ENCODE peak calls at places on chromosomes 16 and 17, in seven cellular contexts. J is foreskin fibroblast, U is astrocyte of the spinal cord, O is ovary, A is Calu3, F is pancreas, Y is AG04449. Q is an unnamed sample.

GRCh38 chr16:82192665-82193064 is 22.6 kb upstream of the MPHOSPH6 start:
- DNase-seq in O (no peak), U (peak; percentile 42), F (no peak), A (no peak), Y (no peak), J (peak; percentile 94), Q (no peak)

GRCh38 chr16:81445143-81445922 is 725 bp downstream of the CMIP start:
- DNase-seq in F (peak; percentile 58), J (peak; percentile 68), A (peak; percentile 63), O (peak; percentile 69), U (peak; percentile 35), Y (no peak), Q (no peak)

GRCh38 chr17:55423535-55423934 is 1.9 kb upstream of the MMD start:
- DNase-seq in J (no peak), Y (no peak), F (no peak), U (no peak), O (no peak), A (no peak), Q (no peak)

GRCh38 chr16:4693956-4694663 is 748 bp downstream of the NUDT16L1 start:
- DNase-seq in F (peak; percentile 62), O (peak; percentile 66), A (peak; percentile 42), Y (no peak), J (peak; percentile 77), U (peak; percentile 33), Q (peak; percentile 72)

GRCh38 chr17:50604470-50604869 is 30.2 kb upstream of the ABCC3 start:
- DNase-seq in Y (no peak), J (peak; percentile 50), U (peak; percentile 52), F (no peak), A (no peak), O (peak; percentile 96), Q (no peak)

GRCh38 chr17:60137731-60138130 is 12.0 kb upstream of the CA4 start:
- DNase-seq in U (no peak), O (no peak), J (no peak), Y (no peak), F (no peak), A (no peak), Q (no peak)

GRCh38 chr16:25366078-25366477 is 108.4 kb upstream of the ZKSCAN2 start:
- DNase-seq in F (no peak), Y (no peak), J (no peak), O (no peak), U (no peak), A (no peak), Q (no peak)

GRCh38 chr17:55710410-55710809 is 12.3 kb downstream of the TMEM100 start:
- DNase-seq in O (no peak), J (peak; percentile 58), Y (no peak), F (no peak), A (no peak), U (no peak), Q (no peak)

GRCh38 chr16:526181-527014 is 1.1 kb upstream of the CAPN15 start:
- DNase-seq in Y (no peak), A (no peak), U (peak; percentile 35), F (no peak), O (peak; percentile 62), J (peak; percentile 57), Q (no peak)

GRCh38 chr16:54175169-54175551 is 111.4 kb downstream of the IRX3 start:
- DNase-seq in U (no peak), F (no peak), A (no peak), O (no peak), Y (no peak), J (no peak), Q (no peak)

GRCh38 chr17:78915872-78916632 is 9.1 kb downstream of the TIMP2 start:
- DNase-seq in F (no peak), A (peak; percentile 50), U (no peak), Y (no peak), J (peak; percentile 76), O (peak; percentile 37), Q (no peak)

GRCh38 chr17:4901648-4902344 is 1.1 kb downstream of the CHRNE start:
- DNase-seq in O (peak; percentile 63), A (no peak), J (peak; percentile 11), U (no peak), Y (no peak), F (peak; percentile 29), Q (no peak)

GRCh38 chr16:83603981-83604570 is 203.7 kb upstream of the HSBP1 start:
- DNase-seq in A (no peak), J (no peak), O (no peak), Y (no peak), F (no peak), U (no peak), Q (peak; percentile 31)

GRCh38 chr17:72030067-72030899 is 90.5 kb upstream of the SOX9 start:
- DNase-seq in Y (no peak), A (peak; percentile 46), J (peak; percentile 71), O (no peak), F (peak; percentile 27), U (peak; percentile 67), Q (peak; percentile 68)

GRCh38 chr16:71709231-71709781 is 15.2 kb downstream of the PHLPP2 start:
- DNase-seq in Y (peak; percentile 24), F (no peak), O (no peak), U (peak; percentile 15), J (peak; percentile 71), A (no peak), Q (no peak)

GRCh38 chr16:54931041-54931756 is 534 bp downstream of the IRX5 start:
- DNase-seq in U (peak; percentile 50), F (no peak), O (peak; percentile 55), J (peak; percentile 73), A (peak; percentile 50), Y (no peak), Q (peak; percentile 78)

GRCh38 chr17:48427598-48427997 is 2.4 kb downstream of the SKAP1 start:
- DNase-seq in J (no peak), Y (no peak), U (no peak), O (no peak), F (no peak), A (no peak), Q (no peak)

DNA sequence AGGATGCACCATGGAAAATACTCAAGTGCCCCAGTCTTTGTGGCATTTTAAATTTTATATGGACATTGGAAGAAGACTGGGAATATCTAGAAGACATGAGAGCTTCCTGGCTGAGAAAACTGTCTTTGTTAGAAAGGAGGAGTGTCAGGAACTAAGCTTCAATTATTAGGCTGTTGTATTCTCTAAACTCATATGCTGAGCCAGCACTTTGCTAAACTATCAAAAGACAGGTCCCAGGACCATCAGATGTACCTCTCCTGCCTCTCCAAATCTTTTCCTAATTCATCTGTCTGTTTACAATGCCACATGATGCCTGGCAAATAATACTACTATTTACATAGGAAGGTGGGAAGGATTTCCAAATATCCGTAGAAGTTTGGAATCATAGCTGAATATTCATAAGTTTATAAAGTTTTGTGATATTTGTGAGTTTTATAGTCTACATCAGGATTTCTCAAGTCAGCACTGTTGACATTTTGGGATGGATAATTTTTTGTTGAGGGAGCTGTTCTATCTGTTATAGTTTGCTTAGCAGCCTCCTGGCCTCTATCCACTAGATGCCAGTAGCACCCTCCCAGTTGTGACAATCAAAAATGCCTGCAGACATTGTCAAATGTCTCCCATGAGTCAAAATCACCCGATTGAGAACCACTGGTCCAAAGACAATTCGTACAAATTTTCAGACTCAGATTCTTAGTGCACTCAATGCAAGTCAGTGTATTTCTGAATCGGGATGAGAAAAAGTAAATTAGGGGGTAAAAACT is 61.2 kb upstream of the NETO2 start:
- DNase-seq in F (no peak), J (no peak), O (no peak), U (no peak), A (no peak), Y (no peak), Q (no peak)
- TF ChIP-seq CTCF in F (no peak), J (no peak), O (no peak), U (peak; percentile 20), A (no peak), Y (no peak), Q (peak; percentile 30)

DNA sequence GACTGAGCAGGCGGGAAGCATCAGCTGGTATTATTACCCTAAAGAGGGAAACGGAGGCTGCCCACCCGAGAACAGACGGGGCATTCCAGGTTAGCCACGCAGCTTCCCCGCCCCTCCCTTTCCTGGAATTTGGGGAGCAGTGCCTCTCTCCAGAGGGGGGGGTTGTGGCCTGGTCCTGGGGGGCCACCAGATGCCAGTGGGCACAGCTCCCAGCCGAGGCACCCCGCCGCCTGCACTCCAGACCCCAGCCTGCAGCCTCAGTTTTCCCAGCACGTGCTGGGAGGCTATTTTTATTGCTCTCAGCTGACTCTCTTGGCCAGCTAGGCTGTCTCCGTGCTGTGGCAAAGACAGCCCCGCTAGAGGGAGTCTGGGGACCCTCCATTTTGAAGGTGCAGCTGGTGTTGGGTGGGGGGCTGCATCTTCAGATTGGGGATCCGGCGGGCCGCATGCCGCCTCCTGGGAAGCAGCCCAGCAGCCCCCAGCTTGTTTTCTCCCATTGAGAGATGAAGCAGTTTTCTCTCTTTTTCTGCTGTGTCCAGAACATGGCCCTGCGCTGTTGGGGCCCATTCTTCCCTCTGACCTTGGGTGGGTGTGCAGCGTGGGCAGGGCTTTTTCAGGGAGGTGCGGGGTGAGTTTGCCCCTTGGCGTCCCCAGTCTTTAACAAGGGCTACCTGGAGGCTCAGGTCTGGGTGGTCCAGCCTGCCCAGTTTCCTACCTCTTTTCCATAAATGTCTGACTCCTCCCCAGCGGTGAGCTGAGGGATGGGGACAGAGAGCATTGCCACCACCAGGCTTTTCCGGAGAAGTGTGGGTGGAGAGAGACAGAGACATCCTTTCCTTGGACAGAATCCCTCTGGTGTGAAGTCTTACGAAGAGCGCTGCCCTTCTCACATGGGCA is 62.5 kb upstream of the GSE1 start:
- DNase-seq in O (no peak), Y (no peak), F (no peak), A (no peak), J (peak; percentile 38), U (no peak), Q (no peak)
- TF ChIP-seq CTCF in O (no peak), Y (peak; percentile 10), F (no peak), A (no peak), J (peak; percentile 17), U (peak; percentile 29), Q (no peak)

GRCh38 chr17:3551189-3551588 is 6.4 kb downstream of the TRPV3 start:
- DNase-seq in U (no peak), Y (no peak), J (no peak), O (no peak), A (no peak), F (no peak), Q (no peak)
- TF ChIP-seq CTCF in U (no peak), Y (no peak), J (no peak), O (no peak), A (no peak), F (no peak), Q (peak; percentile 38)

GRCh38 chr17:57801044-57801711 is 48.7 kb downstream of the MRPS23 start:
- DNase-seq in F (no peak), U (no peak), Y (no peak), A (no peak), O (no peak), J (no peak), Q (no peak)
- TF ChIP-seq CTCF in F (no peak), U (no peak), Y (no peak), A (no peak), O (no peak), J (no peak), Q (no peak)

DNA sequence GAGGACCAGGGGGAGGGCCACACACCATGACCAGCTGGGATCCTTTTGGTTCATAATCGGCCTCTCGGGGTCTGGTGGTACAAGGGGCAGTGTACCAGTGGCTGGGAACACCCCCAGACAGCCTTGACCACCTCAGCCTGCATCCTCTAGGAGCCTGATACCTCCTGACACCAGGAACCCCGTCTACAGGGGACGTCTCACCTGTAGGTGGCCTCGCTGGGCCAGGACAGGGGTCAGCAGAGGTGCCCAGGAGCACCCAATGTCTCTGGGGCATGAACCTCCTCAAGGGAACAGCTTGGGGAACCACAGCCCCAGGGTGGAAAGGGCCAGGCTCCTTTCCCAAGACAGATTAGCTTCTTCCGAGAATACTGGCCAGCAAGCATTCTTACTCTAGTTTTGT is 2.5 kb upstream of the METRNL start:
- DNase-seq in J (peak; percentile 29), A (no peak), F (peak; percentile 40), Y (no peak), U (no peak), O (peak; percentile 25), Q (no peak)
- TF ChIP-seq CTCF in J (no peak), A (no peak), F (no peak), Y (no peak), U (peak; percentile 28), O (no peak), Q (no peak)